ENCODE peak calls at places on chromosomes 11 and 22, in six cellular contexts. C is H1; W is fibroblast of lung; G is body of pancreas; P is CD4-positive, alpha-beta T cell; H is IMR-90. R is an unnamed sample.
A peak's percentile ranks its signal among the peaks of the same experiment; 100 is the strongest.

GRCh38 chr11:112366777-112367176 is 106.1 kb upstream of the PLET1 start:
- DNase-seq in W (peak; percentile 60), H (peak; percentile 80), G (no peak), C (no peak), P (no peak), R (peak; percentile 6)

GRCh38 chr11:122789916-122790315 is 48.4 kb upstream of the CRTAM start:
- DNase-seq in P (no peak), G (no peak), W (no peak), C (no peak), H (no peak), R (no peak)

GRCh38 chr22:17774206-17774927 is at the start of gene BID:
- DNase-seq in W (no peak), P (peak; percentile 56), G (peak; percentile 11), H (peak; percentile 17), C (no peak), R (no peak)

GRCh38 chr11:6632116-6633073 is 13.2 kb upstream of the TPP1 start:
- DNase-seq in H (no peak), C (no peak), W (no peak), G (peak; percentile 11), P (no peak), R (no peak)

GRCh38 chr22:42949159-42949558 is 65.8 kb downstream of the PACSIN2 start:
- DNase-seq in W (peak; percentile 74), G (no peak), H (peak; percentile 69), P (no peak), C (no peak), R (peak; percentile 63)

GRCh38 chr22:37386441-37386840 is 40.8 kb downstream of the ELFN2 start:
- DNase-seq in W (no peak), P (no peak), H (no peak), G (no peak), C (no peak), R (no peak)

GRCh38 chr11:19938866-19939265 is 221.4 kb downstream of the DBX1 start:
- DNase-seq in C (no peak), G (no peak), W (no peak), H (no peak), P (no peak), R (no peak)

GRCh38 chr11:122723576-122723975 is 68.1 kb downstream of the UBASH3B start:
- DNase-seq in H (peak; percentile 45), W (no peak), G (no peak), C (no peak), P (no peak), R (peak; percentile 75)

GRCh38 chr22:26817926-26818325 is 160.5 kb downstream of the MIAT start:
- DNase-seq in G (no peak), C (no peak), P (no peak), W (no peak), H (no peak), R (no peak)

GRCh38 chr11:127052420-127052819 is 51.9 kb upstream of the KIRREL3 start:
- DNase-seq in P (no peak), C (no peak), H (no peak), G (no peak), W (no peak), R (no peak)

GRCh38 chr11:9060700-9061111 is 30.7 kb downstream of the SCUBE2 start:
- DNase-seq in W (no peak), H (no peak), G (no peak), P (no peak), C (no peak), R (no peak)

GRCh38 chr11:71489311-71490043 is 36.5 kb downstream of the NADSYN1 start:
- DNase-seq in W (peak; percentile 22), C (no peak), H (peak; percentile 82), P (no peak), G (no peak), R (peak; percentile 43)

GRCh38 chr11:23311986-23312940 is 452.0 kb upstream of the CCDC179 start:
- DNase-seq in H (peak; percentile 74), G (no peak), W (peak; percentile 28), C (no peak), P (no peak), R (peak; percentile 75)

GRCh38 chr11:134634897-134635831 is 223.1 kb upstream of the B3GAT1 start:
- DNase-seq in C (no peak), P (no peak), H (no peak), W (no peak), G (no peak), R (no peak)

GRCh38 chr11:61893981-61894380 is 2.6 kb upstream of the FADS3 start:
- DNase-seq in P (no peak), C (no peak), H (peak; percentile 94), W (peak; percentile 96), G (no peak), R (peak; percentile 91)

GRCh38 chr11:75428301-75428724 is 4.7 kb downstream of the KLHL35 start:
- DNase-seq in C (no peak), W (peak; percentile 90), H (peak; percentile 76), P (peak; percentile 53), G (peak; percentile 94), R (peak; percentile 91)

GRCh38 chr11:60870276-60870675 is 2.9 kb downstream of the ZP1 start:
- DNase-seq in G (no peak), H (no peak), W (no peak), P (no peak), C (no peak), R (no peak)

GRCh38 chr11:62804310-62805043 is 763 bp downstream of the NXF1 start:
- DNase-seq in G (no peak), H (peak; percentile 55), P (no peak), C (no peak), W (peak; percentile 56), R (peak; percentile 51)

GRCh38 chr11:17015639-17016125 is 1.5 kb upstream of the PLEKHA7 start:
- DNase-seq in P (no peak), H (peak; percentile 10), W (peak; percentile 81), G (peak; percentile 66), C (no peak), R (peak; percentile 10)

GRCh38 chr11:86636275-86636674 is 36.1 kb downstream of the ME3 start:
- DNase-seq in H (peak; percentile 31), W (no peak), P (no peak), C (no peak), G (no peak), R (no peak)

GRCh38 chr11:102669664-102670063 is 35.9 kb downstream of the MMP27 start:
- DNase-seq in P (no peak), H (peak; percentile 42), G (no peak), C (no peak), W (no peak), R (no peak)

GRCh38 chr11:33696411-33696810 is 4.2 kb downstream of the C11orf91 start:
- DNase-seq in P (no peak), G (peak; percentile 48), C (no peak), H (no peak), W (no peak), R (no peak)

GRCh38 chr11:64759131-64759721 is 548 bp downstream of the PYGM start:
- DNase-seq in P (no peak), G (no peak), W (no peak), H (no peak), C (no peak), R (no peak)

GRCh38 chr22:45190473-45190872 is 26.7 kb downstream of the NUP50 start:
- DNase-seq in G (no peak), P (no peak), H (no peak), W (peak; percentile 21), C (no peak), R (no peak)

GRCh38 chr22:45194686-45195085 is 31.0 kb downstream of the NUP50 start:
- DNase-seq in W (no peak), H (no peak), G (no peak), C (no peak), P (no peak), R (no peak)

GRCh38 chr22:45196308-45196707 is 32.6 kb downstream of the NUP50 start:
- DNase-seq in P (no peak), W (no peak), G (no peak), H (no peak), C (no peak), R (no peak)

GRCh38 chr22:45195616-45196015 is 31.9 kb downstream of the NUP50 start:
- DNase-seq in H (no peak), P (no peak), G (no peak), W (no peak), C (no peak), R (no peak)

DNA sequence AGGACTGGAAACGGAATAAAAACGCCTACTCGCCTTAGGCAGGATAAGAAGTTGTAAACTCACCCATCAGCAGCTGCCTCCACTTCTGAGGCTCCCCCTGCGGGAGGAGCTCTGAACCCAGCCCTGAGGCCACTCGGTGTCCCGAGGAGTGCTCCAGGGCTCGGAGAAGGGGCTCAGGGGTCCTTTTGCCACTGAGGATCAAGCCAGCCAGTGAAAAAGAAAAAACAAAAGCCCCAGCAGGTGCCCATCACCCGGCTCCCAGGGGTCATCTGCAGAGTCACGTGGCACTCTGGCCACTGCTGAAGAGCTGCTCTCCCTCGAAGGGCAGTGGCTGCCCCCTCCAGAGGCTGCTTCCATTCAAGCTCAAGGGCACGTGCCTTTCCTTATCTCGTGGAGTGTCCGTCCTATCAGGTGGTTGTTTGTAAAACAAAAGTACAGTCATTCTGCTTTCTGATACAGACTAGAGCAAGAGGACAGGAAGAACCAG is 29.0 kb downstream of the NUP50 start:
- DNase-seq in G (no peak), W (no peak), H (no peak), P (no peak), C (no peak), R (no peak)
- TF ChIP-seq CTCF in G (no peak), W (no peak), H (peak; percentile 14), P (no peak), C (peak; percentile 42), R (no peak)

GRCh38 chr22:28935713-28936112 is 52.3 kb downstream of the ZNRF3 start:
- DNase-seq in C (no peak), P (no peak), W (no peak), H (no peak), G (no peak), R (no peak)
- TF ChIP-seq CTCF in C (peak; percentile 57), P (no peak), W (peak; percentile 25), H (no peak), G (no peak), R (peak; percentile 27)

DNA sequence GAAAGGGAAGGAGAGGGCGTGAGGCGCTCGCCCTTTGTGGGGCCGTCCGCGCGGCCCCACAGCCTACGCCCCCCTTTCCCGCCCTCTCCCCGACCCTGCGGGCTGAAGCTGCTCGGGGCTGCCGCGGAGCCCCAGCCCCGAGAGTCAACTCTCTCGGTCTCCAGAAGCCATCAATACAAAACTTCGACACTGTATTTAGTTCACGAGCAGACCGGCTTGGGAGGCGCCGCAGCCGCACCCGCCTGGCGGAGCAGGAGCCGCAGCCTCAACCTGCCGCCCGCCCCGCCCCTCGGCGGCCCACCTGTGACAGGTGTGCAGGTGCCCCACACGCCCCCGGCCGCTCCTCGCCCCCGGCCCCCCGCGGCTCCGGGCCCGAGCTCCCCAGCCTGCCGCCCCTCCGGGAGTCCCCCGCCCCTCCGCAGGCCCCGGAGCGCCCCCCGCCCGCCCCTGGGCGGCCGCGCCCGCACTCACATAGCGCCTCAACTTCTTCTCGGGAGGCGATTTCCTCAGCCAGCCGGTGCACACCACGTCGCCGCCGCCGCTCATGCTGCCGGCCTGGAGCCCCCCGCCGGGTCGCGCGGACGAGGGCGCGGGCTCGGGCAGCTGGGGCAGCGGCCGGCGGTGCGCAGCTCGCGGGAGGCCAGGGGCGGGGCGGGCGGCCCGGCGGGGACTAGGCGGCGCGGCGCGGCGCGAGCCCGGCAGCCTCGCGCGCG is at the start of gene GAB2:
- DNase-seq in W (no peak), H (no peak), P (peak; percentile 48), C (no peak), G (peak; percentile 44), R (no peak)
- TF ChIP-seq CTCF in W (no peak), H (no peak), P (peak; percentile 20), C (no peak), G (no peak), R (no peak)

DNA sequence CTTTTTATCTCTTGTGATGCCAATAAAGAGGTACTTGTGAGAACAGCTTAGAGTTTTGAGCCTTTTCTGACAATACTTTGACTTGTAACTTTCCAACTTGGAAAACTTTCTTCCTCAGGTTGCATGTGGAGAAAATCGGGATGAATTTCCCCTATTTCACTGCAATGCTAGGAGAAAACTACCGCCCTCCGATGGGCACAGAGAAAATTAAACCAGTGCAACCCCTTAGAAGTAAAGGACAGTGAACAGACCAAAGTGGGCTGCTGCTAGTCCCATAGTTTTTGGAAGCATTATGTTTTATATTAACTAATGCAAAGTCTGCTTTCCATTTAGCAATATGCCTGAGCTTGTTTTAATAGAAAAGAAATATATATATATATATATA is 195.5 kb upstream of the RAG2 start:
- DNase-seq in C (no peak), W (peak; percentile 5), P (no peak), G (no peak), H (no peak), R (no peak)
- TF ChIP-seq CTCF in C (peak; percentile 47), W (peak; percentile 33), P (no peak), G (no peak), H (no peak), R (peak; percentile 12)

R was measured in astrocyte of the spinal cord.